ENCODE peak calls at places on chromosomes 6 and 20, in four cellular contexts. W is SK-N-SH, C is spleen, A is sigmoid colon. L is an unnamed sample.

GRCh38 chr6:55014321-55015088 is 159.8 kb upstream of the HCRTR2 start:
- DNase-seq in W (no peak), C (no peak), A (no peak), L (no peak)

GRCh38 chr6:81515562-81516453 is 236.7 kb downstream of the TENT5A start:
- DNase-seq in W (no peak), C (no peak), A (no peak), L (no peak)

GRCh38 chr20:64069614-64070243 is 6.7 kb downstream of the TCEA2 start:
- DNase-seq in W (peak), C (peak), A (no peak), L (no peak)

GRCh38 chr6:20693466-20694063 is 159.3 kb downstream of the CDKAL1 start:
- DNase-seq in W (no peak), C (no peak), A (no peak), L (no peak)

GRCh38 chr6:10531942-10532341 is 10.8 kb downstream of the GCNT2 start:
- DNase-seq in W (no peak), C (no peak), A (no peak), L (no peak)

GRCh38 chr6:6655805-6656251 is 67.3 kb downstream of the LY86 start:
- DNase-seq in W (no peak), C (no peak), A (no peak), L (no peak)

GRCh38 chr6:132365319-132365907 is 35.9 kb downstream of the MOXD1 start:
- DNase-seq in W (no peak), C (no peak), A (peak), L (no peak)

GRCh38 chr6:144347447-144347758 is 62.3 kb downstream of the UTRN start:
- DNase-seq in W (no peak), C (no peak), A (no peak), L (no peak)

GRCh38 chr6:166435574-166435973 is 52.8 kb upstream of the MPC1 start:
- DNase-seq in W (peak), C (no peak), A (no peak), L (no peak)

GRCh38 chr6:5695260-5696245 is 311.2 kb downstream of the NRN1 start:
- DNase-seq in W (no peak), C (no peak), A (no peak), L (peak)

GRCh38 chr6:159181914-159182313 is 12.7 kb downstream of the FNDC1 start:
- DNase-seq in W (no peak), C (no peak), A (no peak), L (no peak)

GRCh38 chr6:27755768-27756167 is 156.4 kb downstream of the OR2B2 start:
- DNase-seq in W (no peak), C (no peak), A (no peak), L (no peak)

GRCh38 chr20:46963758-46964181 is 69.1 kb downstream of the EYA2 start:
- DNase-seq in W (no peak), C (peak), A (no peak), L (no peak)

GRCh38 chr6:105282801-105283585 is 103.2 kb upstream of the POPDC3 start:
- DNase-seq in W (peak), C (no peak), A (no peak), L (no peak)

GRCh38 chr20:49666906-49667305 is 46.8 kb downstream of the B4GALT5 start:
- DNase-seq in W (no peak), C (no peak), A (no peak), L (no peak)

GRCh38 chr6:18327621-18328548 is 59.3 kb upstream of the RNF144B start:
- DNase-seq in W (no peak), C (peak), A (peak), L (no peak)

GRCh38 chr20:44491635-44492395 is 16.1 kb downstream of the TTPAL start:
- DNase-seq in W (no peak), C (no peak), A (peak), L (no peak)

GRCh38 chr20:60220655-60221054 is 262.4 kb downstream of the CDH26 start:
- DNase-seq in W (no peak), C (no peak), A (no peak), L (no peak)

GRCh38 chr6:89485320-89485719 is 52.4 kb downstream of the ANKRD6 start:
- DNase-seq in W (no peak), C (no peak), A (no peak), L (no peak)

GRCh38 chr6:118667988-118668387 is 16.6 kb upstream of the CEP85L start:
- DNase-seq in W (no peak), C (no peak), A (no peak), L (no peak)

GRCh38 chr6:45378324-45378926 is 691 bp upstream of the SUPT3H start:
- DNase-seq in W (peak), C (peak), A (no peak), L (no peak)

GRCh38 chr6:161922631-161923119 is 648.8 kb upstream of the AGPAT4 start:
- DNase-seq in W (peak), C (no peak), A (no peak), L (no peak)
- TF ChIP-seq CTCF in W (no peak), C (no peak), A (no peak), L (no peak)

DNA sequence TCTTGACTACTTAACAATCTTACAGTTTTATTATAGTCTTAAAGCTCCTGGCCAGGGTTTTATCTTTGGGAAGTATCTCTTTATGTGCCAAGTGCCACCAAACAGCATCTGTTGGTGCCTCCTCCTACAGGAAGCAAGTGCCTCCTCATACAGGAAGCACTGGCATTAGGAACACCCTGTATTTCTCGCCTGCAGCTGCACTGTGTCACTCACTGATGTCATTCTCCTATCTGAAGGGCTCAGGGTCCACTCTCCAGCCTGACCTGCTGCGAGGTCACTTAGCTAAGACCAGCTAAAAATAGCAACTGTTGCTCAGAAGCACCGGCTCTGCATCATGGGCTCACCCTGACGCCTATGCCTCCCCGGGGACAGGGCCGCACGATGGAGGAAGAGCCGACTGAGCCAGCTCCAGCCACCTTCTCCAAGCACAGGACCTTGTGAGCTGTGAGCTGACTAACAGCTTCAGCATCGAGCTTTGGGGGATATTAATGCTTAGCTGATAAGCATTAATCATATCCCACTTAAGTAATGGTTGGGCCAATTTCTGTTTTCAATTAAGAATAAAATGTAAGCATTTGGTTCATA is 66.3 kb upstream of the CD93 start:
- DNase-seq in W (no peak), C (no peak), A (peak), L (peak)
- TF ChIP-seq POLR2AphosphoS5 in W (no peak), C (peak), A (peak), L (peak)

GRCh38 chr20:62569615-62570014 is 72.7 kb upstream of the SLCO4A1 start:
- DNase-seq in W (no peak), C (no peak), A (no peak), L (no peak)

GRCh38 chr20:62572980-62573379 is 69.3 kb upstream of the SLCO4A1 start:
- DNase-seq in W (no peak), C (no peak), A (no peak), L (no peak)

GRCh38 chr20:62570897-62571666 is 71.2 kb upstream of the SLCO4A1 start:
- DNase-seq in W (no peak), C (no peak), A (no peak), L (no peak)

GRCh38 chr20:62570403-62570802 is 71.9 kb upstream of the SLCO4A1 start:
- DNase-seq in W (no peak), C (no peak), A (no peak), L (no peak)

GRCh38 chr20:62571667-62572344 is 70.5 kb upstream of the SLCO4A1 start:
- DNase-seq in W (peak), C (no peak), A (no peak), L (no peak)
- TF ChIP-seq CTCF in W (no peak), C (no peak), A (no peak), L (no peak)

GRCh38 chr6:139374357-139375238 is at the start of gene CITED2:
- DNase-seq in W (peak), C (peak), A (peak), L (no peak)

GRCh38 chr6:139372326-139373153 is 1.9 kb downstream of the CITED2 start:
- DNase-seq in W (no peak), C (no peak), A (no peak), L (no peak)

GRCh38 chr6:139373928-139374356 is 506 bp downstream of the CITED2 start:
- DNase-seq in W (no peak), C (no peak), A (no peak), L (no peak)

GRCh38 chr6:139371421-139372253 is 2.8 kb downstream of the CITED2 start:
- DNase-seq in W (no peak), C (no peak), A (no peak), L (no peak)

GRCh38 chr6:139373154-139373927 is 1.1 kb downstream of the CITED2 start:
- DNase-seq in W (peak), C (peak), A (peak), L (no peak)
- TF ChIP-seq POLR2AphosphoS5 in W (peak), C (peak), A (no peak), L (no peak)

DNA sequence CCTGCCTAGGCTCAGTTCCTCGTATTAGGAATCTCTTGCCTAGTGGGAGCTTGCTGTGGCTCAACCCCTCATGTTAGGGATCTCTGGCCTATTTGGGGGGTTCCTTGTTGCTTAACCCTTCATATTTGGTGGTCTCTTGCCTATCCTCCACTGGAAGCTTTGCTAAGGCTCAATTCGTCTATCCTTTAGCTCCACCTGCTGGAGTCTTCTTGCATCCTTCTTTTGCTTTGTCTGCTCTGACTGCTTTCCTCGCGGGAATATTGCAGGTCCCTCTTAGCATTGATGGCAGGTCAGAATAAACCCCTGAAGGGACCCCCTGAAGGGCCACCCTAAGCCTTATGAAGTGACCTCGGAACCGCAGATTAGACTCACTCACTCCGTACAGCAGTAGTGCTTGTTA is 203.0 kb upstream of the TBX18 start:
- DNase-seq in W (peak), C (no peak), A (no peak), L (no peak)
- TF ChIP-seq CTCF in W (peak), C (no peak), A (no peak), L (no peak)

GRCh38 chr20:45919951-45920794 is 8.2 kb upstream of the PLTP start:
- DNase-seq in W (peak), C (no peak), A (no peak), L (no peak)

GRCh38 chr20:45917790-45918141 is 5.8 kb upstream of the PLTP start:
- DNase-seq in W (no peak), C (no peak), A (no peak), L (no peak)

GRCh38 chr20:45919536-45919933 is 7.6 kb upstream of the PLTP start:
- DNase-seq in W (no peak), C (no peak), A (peak), L (no peak)

GRCh38 chr20:45918182-45918737 is 6.3 kb upstream of the PLTP start:
- DNase-seq in W (no peak), C (no peak), A (no peak), L (no peak)

DNA sequence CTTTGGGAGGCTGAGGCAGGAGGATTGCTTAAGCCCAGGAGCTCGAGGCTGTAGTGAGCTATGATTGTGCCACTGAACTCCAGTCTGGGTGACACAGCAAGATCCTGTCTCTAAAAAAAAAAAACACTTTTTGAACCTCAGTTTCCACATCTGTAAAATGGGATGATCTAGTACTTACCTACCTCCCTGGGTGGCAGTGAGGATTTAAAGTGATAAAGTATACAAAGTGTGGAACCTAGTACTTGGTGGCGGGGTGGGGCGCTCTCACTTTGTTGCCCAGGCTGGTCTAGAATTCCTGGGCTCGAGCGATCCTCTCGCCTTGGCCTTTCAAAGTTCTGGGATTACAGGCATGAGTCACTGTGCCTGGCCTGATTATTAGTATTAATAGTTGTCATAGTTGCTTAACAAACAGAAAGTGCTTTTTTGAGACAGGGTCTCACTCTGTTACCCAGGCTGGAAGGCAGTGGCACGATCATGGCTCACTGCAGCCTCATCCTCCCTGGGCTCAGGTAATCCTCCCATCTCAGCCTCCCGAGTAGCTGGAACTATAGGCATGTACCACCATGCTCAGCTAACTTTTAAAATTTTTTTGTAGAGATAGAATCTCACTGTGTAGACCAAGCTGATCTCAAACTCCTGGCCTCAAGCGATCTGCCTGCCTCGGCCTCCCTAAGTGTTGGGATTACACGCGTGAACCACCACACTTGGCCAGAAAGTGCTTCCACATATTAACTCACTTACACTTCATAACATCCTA is 7.0 kb upstream of the PLTP start:
- DNase-seq in W (no peak), C (no peak), A (no peak), L (no peak)
- TF ChIP-seq POLR2AphosphoS5 in W (no peak), C (no peak), A (no peak), L (no peak)